ENCODE peak calls at places on chromosome 16, in five cellular contexts. One of them, this sample, is unnamed.

GRCh38 chr16:4695473-4696171 is 2.3 kb downstream of the NUDT16L1 start:
- DNase-seq in iris pigment epithelial cell: no peak
- DNase-seq in nephron progenitor cell: no peak
- DNase-seq in NCI-H510A: no peak
- DNase-seq in CD8-positive, alpha-beta memory T cell: no peak
- DNase-seq in this sample: no peak

GRCh38 chr16:47461598-47462266 is 601 bp downstream of the PHKB start:
- DNase-seq in NCI-H510A: no peak
- DNase-seq in nephron progenitor cell: peak
- DNase-seq in iris pigment epithelial cell: peak
- DNase-seq in CD8-positive, alpha-beta memory T cell: no peak
- DNase-seq in this sample: peak

GRCh38 chr16:89574681-89575246 is 794 bp upstream of the CPNE7 start:
- DNase-seq in CD8-positive, alpha-beta memory T cell: no peak
- DNase-seq in NCI-H510A: no peak
- DNase-seq in iris pigment epithelial cell: peak
- DNase-seq in nephron progenitor cell: peak
- DNase-seq in this sample: peak

GRCh38 chr16:31696968-31697743 is 169.5 kb downstream of the AHSP start:
- DNase-seq in CD8-positive, alpha-beta memory T cell: no peak
- DNase-seq in nephron progenitor cell: no peak
- DNase-seq in NCI-H510A: no peak
- DNase-seq in iris pigment epithelial cell: peak
- DNase-seq in this sample: peak

GRCh38 chr16:57764341-57765159 is 29.0 kb downstream of the KATNB1 start:
- DNase-seq in CD8-positive, alpha-beta memory T cell: peak
- DNase-seq in NCI-H510A: no peak
- DNase-seq in nephron progenitor cell: peak
- DNase-seq in iris pigment epithelial cell: peak
- DNase-seq in this sample: peak

GRCh38 chr16:2956566-2956956 is 7.5 kb upstream of the KREMEN2 start:
- DNase-seq in NCI-H510A: no peak
- DNase-seq in nephron progenitor cell: no peak
- DNase-seq in CD8-positive, alpha-beta memory T cell: no peak
- DNase-seq in iris pigment epithelial cell: no peak
- DNase-seq in this sample: no peak

GRCh38 chr16:62149646-62150045 is 113.4 kb upstream of the CDH8 start:
- DNase-seq in iris pigment epithelial cell: peak
- DNase-seq in NCI-H510A: no peak
- DNase-seq in nephron progenitor cell: no peak
- DNase-seq in CD8-positive, alpha-beta memory T cell: no peak
- DNase-seq in this sample: no peak

GRCh38 chr16:84081446-84081989 is 35.2 kb downstream of the MBTPS1 start:
- DNase-seq in NCI-H510A: no peak
- DNase-seq in nephron progenitor cell: no peak
- DNase-seq in CD8-positive, alpha-beta memory T cell: no peak
- DNase-seq in iris pigment epithelial cell: no peak
- DNase-seq in this sample: no peak

GRCh38 chr16:76768316-76768715 is 422.7 kb upstream of the MON1B start:
- DNase-seq in nephron progenitor cell: no peak
- DNase-seq in NCI-H510A: no peak
- DNase-seq in CD8-positive, alpha-beta memory T cell: no peak
- DNase-seq in iris pigment epithelial cell: no peak
- DNase-seq in this sample: no peak

GRCh38 chr16:69108069-69108904 is 2.8 kb downstream of the HAS3 start:
- DNase-seq in NCI-H510A: no peak
- DNase-seq in nephron progenitor cell: peak
- DNase-seq in iris pigment epithelial cell: no peak
- DNase-seq in CD8-positive, alpha-beta memory T cell: no peak
- DNase-seq in this sample: no peak

GRCh38 chr16:4388275-4389021 is 16.8 kb downstream of the VASN start:
- DNase-seq in CD8-positive, alpha-beta memory T cell: no peak
- DNase-seq in nephron progenitor cell: peak
- DNase-seq in iris pigment epithelial cell: no peak
- DNase-seq in NCI-H510A: no peak
- DNase-seq in this sample: no peak

GRCh38 chr16:89315791-89316581 is 98.5 kb downstream of the ZNF778 start:
- DNase-seq in iris pigment epithelial cell: peak
- DNase-seq in NCI-H510A: no peak
- DNase-seq in CD8-positive, alpha-beta memory T cell: peak
- DNase-seq in nephron progenitor cell: no peak
- DNase-seq in this sample: peak

GRCh38 chr16:70590722-70591438 is 55.5 kb upstream of the IL34 start:
- DNase-seq in NCI-H510A: no peak
- DNase-seq in CD8-positive, alpha-beta memory T cell: no peak
- DNase-seq in nephron progenitor cell: no peak
- DNase-seq in iris pigment epithelial cell: no peak
- DNase-seq in this sample: no peak

GRCh38 chr16:23244122-23244521 is 58.0 kb upstream of the SCNN1B start:
- DNase-seq in nephron progenitor cell: no peak
- DNase-seq in iris pigment epithelial cell: no peak
- DNase-seq in CD8-positive, alpha-beta memory T cell: no peak
- DNase-seq in NCI-H510A: no peak
- DNase-seq in this sample: no peak

GRCh38 chr16:53913082-53913870 is 209.3 kb downstream of the FTO start:
- DNase-seq in nephron progenitor cell: no peak
- DNase-seq in NCI-H510A: no peak
- DNase-seq in iris pigment epithelial cell: peak
- DNase-seq in CD8-positive, alpha-beta memory T cell: no peak
- DNase-seq in this sample: peak

GRCh38 chr16:5841934-5842333 is 744.3 kb upstream of the EEF2KMT start:
- DNase-seq in iris pigment epithelial cell: no peak
- DNase-seq in CD8-positive, alpha-beta memory T cell: no peak
- DNase-seq in nephron progenitor cell: no peak
- DNase-seq in NCI-H510A: no peak
- DNase-seq in this sample: no peak

GRCh38 chr16:4038448-4038847 is 77.8 kb downstream of the ADCY9 start:
- DNase-seq in iris pigment epithelial cell: no peak
- DNase-seq in nephron progenitor cell: no peak
- DNase-seq in CD8-positive, alpha-beta memory T cell: no peak
- DNase-seq in NCI-H510A: no peak
- DNase-seq in this sample: no peak

GRCh38 chr16:81004646-81005353 is 1.9 kb downstream of the CMC2 start:
- DNase-seq in nephron progenitor cell: peak
- DNase-seq in iris pigment epithelial cell: peak
- DNase-seq in CD8-positive, alpha-beta memory T cell: no peak
- DNase-seq in NCI-H510A: no peak
- DNase-seq in this sample: peak

GRCh38 chr16:62955033-62955349 is 918.8 kb upstream of the CDH8 start:
- DNase-seq in nephron progenitor cell: peak
- DNase-seq in iris pigment epithelial cell: no peak
- DNase-seq in CD8-positive, alpha-beta memory T cell: no peak
- DNase-seq in NCI-H510A: no peak
- DNase-seq in this sample: no peak

GRCh38 chr16:11734025-11734652 is 8.5 kb downstream of the TXNDC11 start:
- DNase-seq in CD8-positive, alpha-beta memory T cell: no peak
- DNase-seq in nephron progenitor cell: no peak
- DNase-seq in NCI-H510A: no peak
- DNase-seq in iris pigment epithelial cell: no peak
- DNase-seq in this sample: no peak

GRCh38 chr16:57770361-57770760 is 31.9 kb downstream of the KIFC3 start:
- DNase-seq in nephron progenitor cell: no peak
- DNase-seq in iris pigment epithelial cell: no peak
- DNase-seq in NCI-H510A: peak
- DNase-seq in CD8-positive, alpha-beta memory T cell: no peak
- DNase-seq in this sample: no peak

GRCh38 chr16:59487067-59487466 is 753.0 kb upstream of the GOT2 start:
- DNase-seq in iris pigment epithelial cell: no peak
- DNase-seq in nephron progenitor cell: no peak
- DNase-seq in CD8-positive, alpha-beta memory T cell: no peak
- DNase-seq in NCI-H510A: no peak
- DNase-seq in this sample: no peak

GRCh38 chr16:51524555-51525373 is 373.7 kb upstream of the SALL1 start:
- DNase-seq in NCI-H510A: no peak
- DNase-seq in nephron progenitor cell: no peak
- DNase-seq in iris pigment epithelial cell: peak
- DNase-seq in CD8-positive, alpha-beta memory T cell: no peak
- DNase-seq in this sample: peak

GRCh38 chr16:56388209-56388608 is 37.1 kb downstream of the AMFR start:
- DNase-seq in iris pigment epithelial cell: peak
- DNase-seq in nephron progenitor cell: no peak
- DNase-seq in NCI-H510A: no peak
- DNase-seq in CD8-positive, alpha-beta memory T cell: no peak
- DNase-seq in this sample: no peak

GRCh38 chr16:88356124-88356726 is 26.5 kb upstream of the ZNF469 start:
- DNase-seq in NCI-H510A: no peak
- DNase-seq in iris pigment epithelial cell: peak
- DNase-seq in CD8-positive, alpha-beta memory T cell: no peak
- DNase-seq in nephron progenitor cell: no peak
- DNase-seq in this sample: no peak

GRCh38 chr16:24538756-24539294 is 541 bp upstream of the RBBP6 start:
- DNase-seq in NCI-H510A: peak
- DNase-seq in iris pigment epithelial cell: peak
- DNase-seq in CD8-positive, alpha-beta memory T cell: no peak
- DNase-seq in nephron progenitor cell: no peak
- DNase-seq in this sample: no peak

GRCh38 chr16:88785106-88785924 is at the start of gene PIEZO1:
- DNase-seq in iris pigment epithelial cell: peak
- DNase-seq in NCI-H510A: no peak
- DNase-seq in nephron progenitor cell: peak
- DNase-seq in CD8-positive, alpha-beta memory T cell: peak
- DNase-seq in this sample: peak

GRCh38 chr16:69396187-69397061 is 10.6 kb upstream of the TERF2 start:
- DNase-seq in NCI-H510A: peak
- DNase-seq in iris pigment epithelial cell: peak
- DNase-seq in CD8-positive, alpha-beta memory T cell: peak
- DNase-seq in nephron progenitor cell: peak
- DNase-seq in this sample: peak

GRCh38 chr16:79838860-79839259 is 238.3 kb upstream of the MAF start:
- DNase-seq in iris pigment epithelial cell: no peak
- DNase-seq in CD8-positive, alpha-beta memory T cell: no peak
- DNase-seq in NCI-H510A: no peak
- DNase-seq in nephron progenitor cell: no peak
- DNase-seq in this sample: peak

GRCh38 chr16:27769561-27770222 is 219.7 kb downstream of the KATNIP start:
- DNase-seq in iris pigment epithelial cell: peak
- DNase-seq in nephron progenitor cell: no peak
- DNase-seq in NCI-H510A: no peak
- DNase-seq in CD8-positive, alpha-beta memory T cell: no peak
- DNase-seq in this sample: no peak

GRCh38 chr16:21159281-21159951 is 942 bp downstream of the LDAF1 start:
- DNase-seq in iris pigment epithelial cell: peak
- DNase-seq in nephron progenitor cell: peak
- DNase-seq in NCI-H510A: peak
- DNase-seq in CD8-positive, alpha-beta memory T cell: no peak
- DNase-seq in this sample: no peak

GRCh38 chr16:75203106-75203505 is 3.9 kb downstream of the CTRB2 start:
- DNase-seq in iris pigment epithelial cell: no peak
- DNase-seq in nephron progenitor cell: no peak
- DNase-seq in CD8-positive, alpha-beta memory T cell: no peak
- DNase-seq in NCI-H510A: no peak
- DNase-seq in this sample: no peak